ENCODE peak calls at places on chromosomes 3 and 15, in four cellular contexts. H is BJ, V is upper lobe of right lung, Y is neural crest cell. J is an unnamed sample.

GRCh38 chr3:134028486-134029255 is 1.1 kb downstream of the SLCO2A1 start:
- DNase-seq in H (no peak), V (no peak), Y (no peak), J (no peak)

GRCh38 chr15:73915085-73915484 is 11.2 kb upstream of the LOXL1 start:
- DNase-seq in H (no peak), V (no peak), Y (no peak), J (no peak)

GRCh38 chr3:177245257-177245656 is 48.0 kb upstream of the TBL1XR1 start:
- DNase-seq in H (no peak), V (no peak), Y (no peak), J (no peak)

GRCh38 chr3:170977911-170978310 is 48.6 kb downstream of the SLC2A2 start:
- DNase-seq in H (no peak), V (no peak), Y (no peak), J (no peak)

GRCh38 chr3:57682284-57682683 is 10.6 kb downstream of the DENND6A start:
- DNase-seq in H (no peak), V (no peak), Y (no peak), J (no peak)

GRCh38 chr3:139136459-139137190 is 91.9 kb upstream of the PRR23C start:
- DNase-seq in H (no peak), V (no peak), Y (no peak), J (no peak)

GRCh38 chr3:44309500-44309899 is 29.1 kb upstream of the TCAIM start:
- DNase-seq in H (no peak), V (no peak), Y (no peak), J (no peak)

GRCh38 chr3:53822331-53822741 is 23.9 kb downstream of the CHDH start:
- DNase-seq in H (no peak), V (no peak), Y (no peak), J (no peak)

GRCh38 chr3:182385356-182385755 is 407.9 kb upstream of the ATP11B start:
- DNase-seq in H (no peak), V (no peak), Y (no peak), J (no peak)

GRCh38 chr3:194206375-194206774 is 70.4 kb downstream of the HES1 start:
- DNase-seq in H (no peak), V (peak; percentile 78), Y (no peak), J (no peak)